ENCODE peak calls at places on chromosomes 7 and 10, in seven cellular contexts. O is NCI-H345; W is fibroblast of pulmonary artery; E is A549; T is OCI-LY7; Q is iPS-NIHi11; B is stimulated activated CD4-positive, alpha-beta T cell treated with anti-CD3 and anti-CD28 coated beads, Interleukin-2, amount 100 ng/mL, for 48 hours. U is an unnamed sample.

GRCh38 chr7:23062452-23062851 is 43.1 kb upstream of the KLHL7 start:
- DNase-seq in Q (no peak), W (peak; percentile 58), T (no peak), B (no peak), E (no peak), O (no peak), U (no peak)

GRCh38 chr7:127514499-127514898 is 70.9 kb downstream of the GCC1 start:
- DNase-seq in B (no peak), Q (peak; percentile 45), T (peak; percentile 38), E (peak; percentile 31), O (peak; percentile 54), W (peak; percentile 65), U (no peak)

GRCh38 chr10:10817609-10818008 is 200.1 kb upstream of the CELF2 start:
- DNase-seq in W (no peak), B (no peak), T (no peak), E (no peak), Q (no peak), O (no peak), U (no peak)

GRCh38 chr10:89992575-89992974 is 291.2 kb downstream of the KIF20B start:
- DNase-seq in O (no peak), T (no peak), E (no peak), W (no peak), Q (no peak), B (no peak), U (no peak)

GRCh38 chr10:68099736-68100135 is 9.6 kb upstream of the MYPN start:
- DNase-seq in W (peak; percentile 29), B (no peak), O (no peak), Q (no peak), T (no peak), E (no peak), U (no peak)

GRCh38 chr10:90745565-90745964 is 112.3 kb downstream of the HTR7 start:
- DNase-seq in Q (no peak), W (no peak), T (no peak), B (no peak), O (no peak), E (no peak), U (no peak)

GRCh38 chr10:115827180-115827579 is 445.8 kb downstream of the GFRA1 start:
- DNase-seq in T (no peak), O (no peak), B (no peak), Q (no peak), E (no peak), W (peak; percentile 13), U (no peak)

GRCh38 chr10:132867801-132868644 is 74.3 kb downstream of the CFAP46 start:
- DNase-seq in T (no peak), O (no peak), W (no peak), E (no peak), B (no peak), Q (no peak), U (no peak)

GRCh38 chr7:140390466-140391190 is 7.7 kb downstream of the SLC37A3 start:
- DNase-seq in O (no peak), B (no peak), W (no peak), T (peak; percentile 65), E (no peak), Q (no peak), U (no peak)

GRCh38 chr7:142854505-142855400 is at the start of gene EPHB6:
- DNase-seq in O (peak; percentile 81), W (peak; percentile 66), E (peak; percentile 33), Q (peak; percentile 85), T (peak; percentile 38), B (peak; percentile 51), U (no peak)

GRCh38 chr7:45065031-45065995 is 23.5 kb downstream of the NACAD start:
- DNase-seq in W (no peak), O (no peak), Q (no peak), T (no peak), B (no peak), E (no peak), U (no peak)

U was measured in GM12892.